ENCODE peak calls at places on chromosome 14, in seven cellular contexts. One of them, this sample, is unnamed.

GRCh38 chr14:31253746-31254471 is 46.3 kb upstream of the HECTD1 start:
- DNase-seq in activated B cell treated with CpG ODN at 0.5 μM for 24 hours: no peak
- DNase-seq in RPMI7951: no peak
- DNase-seq in occipital lobe: no peak
- DNase-seq in activated CD4-positive, CD25-positive, alpha-beta regulatory T cell: no peak
- DNase-seq in amniotic stem cell: no peak
- DNase-seq in adrenal gland: no peak
- DNase-seq in this sample: no peak

GRCh38 chr14:96938946-96939345 is 141.8 kb downstream of the VRK1 start:
- DNase-seq in activated B cell treated with CpG ODN at 0.5 μM for 24 hours: no peak
- DNase-seq in RPMI7951: no peak
- DNase-seq in occipital lobe: no peak
- DNase-seq in activated CD4-positive, CD25-positive, alpha-beta regulatory T cell: no peak
- DNase-seq in amniotic stem cell: no peak
- DNase-seq in adrenal gland: no peak
- DNase-seq in this sample: no peak

GRCh38 chr14:101817511-101818001 is 56.0 kb downstream of the PPP2R5C start:
- DNase-seq in activated B cell treated with CpG ODN at 0.5 μM for 24 hours: no peak
- DNase-seq in RPMI7951: no peak
- DNase-seq in occipital lobe: no peak
- DNase-seq in activated CD4-positive, CD25-positive, alpha-beta regulatory T cell: no peak
- DNase-seq in amniotic stem cell: no peak
- DNase-seq in adrenal gland: no peak
- DNase-seq in this sample: no peak

GRCh38 chr14:81427348-81428058 is 27.4 kb upstream of the STON2 start:
- DNase-seq in activated B cell treated with CpG ODN at 0.5 μM for 24 hours: no peak
- DNase-seq in RPMI7951: peak; percentile 38
- DNase-seq in occipital lobe: no peak
- DNase-seq in activated CD4-positive, CD25-positive, alpha-beta regulatory T cell: no peak
- DNase-seq in amniotic stem cell: no peak
- DNase-seq in adrenal gland: no peak
- DNase-seq in this sample: peak; percentile 43

GRCh38 chr14:59281613-59282012 is 93.1 kb downstream of the DAAM1 start:
- DNase-seq in activated B cell treated with CpG ODN at 0.5 μM for 24 hours: no peak
- DNase-seq in RPMI7951: peak; percentile 51
- DNase-seq in occipital lobe: no peak
- DNase-seq in activated CD4-positive, CD25-positive, alpha-beta regulatory T cell: no peak
- DNase-seq in amniotic stem cell: no peak
- DNase-seq in adrenal gland: no peak
- DNase-seq in this sample: no peak

GRCh38 chr14:86357866-86358265 is 827.9 kb downstream of the FLRT2 start:
- DNase-seq in activated B cell treated with CpG ODN at 0.5 μM for 24 hours: no peak
- DNase-seq in RPMI7951: no peak
- DNase-seq in occipital lobe: no peak
- DNase-seq in activated CD4-positive, CD25-positive, alpha-beta regulatory T cell: no peak
- DNase-seq in amniotic stem cell: no peak
- DNase-seq in adrenal gland: no peak
- DNase-seq in this sample: no peak

GRCh38 chr14:37903561-37904191 is 304.0 kb upstream of the SSTR1 start:
- DNase-seq in activated B cell treated with CpG ODN at 0.5 μM for 24 hours: no peak
- DNase-seq in RPMI7951: peak; percentile 38
- DNase-seq in occipital lobe: no peak
- DNase-seq in activated CD4-positive, CD25-positive, alpha-beta regulatory T cell: no peak
- DNase-seq in amniotic stem cell: peak; percentile 9
- DNase-seq in adrenal gland: peak; percentile 7
- DNase-seq in this sample: peak; percentile 46

GRCh38 chr14:77025744-77026165 is 2.8 kb downstream of the IRF2BPL start:
- DNase-seq in activated B cell treated with CpG ODN at 0.5 μM for 24 hours: no peak
- DNase-seq in RPMI7951: no peak
- DNase-seq in occipital lobe: no peak
- DNase-seq in activated CD4-positive, CD25-positive, alpha-beta regulatory T cell: no peak
- DNase-seq in amniotic stem cell: no peak
- DNase-seq in adrenal gland: peak; percentile 31
- DNase-seq in this sample: no peak

GRCh38 chr14:28719130-28719529 is 47.5 kb upstream of the FOXG1 start:
- DNase-seq in activated B cell treated with CpG ODN at 0.5 μM for 24 hours: no peak
- DNase-seq in RPMI7951: no peak
- DNase-seq in occipital lobe: no peak
- DNase-seq in activated CD4-positive, CD25-positive, alpha-beta regulatory T cell: no peak
- DNase-seq in amniotic stem cell: no peak
- DNase-seq in adrenal gland: no peak
- DNase-seq in this sample: no peak

GRCh38 chr14:50062438-50063039 is 53.8 kb downstream of the VCPKMT start:
- DNase-seq in activated B cell treated with CpG ODN at 0.5 μM for 24 hours: no peak
- DNase-seq in RPMI7951: peak; percentile 88
- DNase-seq in occipital lobe: no peak
- DNase-seq in activated CD4-positive, CD25-positive, alpha-beta regulatory T cell: peak; percentile 68
- DNase-seq in amniotic stem cell: no peak
- DNase-seq in adrenal gland: peak; percentile 84
- DNase-seq in this sample: no peak

GRCh38 chr14:50892255-50892654 is 20.4 kb downstream of the ABHD12B start:
- DNase-seq in activated B cell treated with CpG ODN at 0.5 μM for 24 hours: no peak
- DNase-seq in RPMI7951: no peak
- DNase-seq in occipital lobe: no peak
- DNase-seq in activated CD4-positive, CD25-positive, alpha-beta regulatory T cell: no peak
- DNase-seq in amniotic stem cell: no peak
- DNase-seq in adrenal gland: no peak
- DNase-seq in this sample: no peak